ENCODE peak calls at places on chromosomes 7 and 10, in four cellular contexts. F is T-helper 9 cell, S is mesothelial cell of epicardium, J is retina. Q is an unnamed sample.

GRCh38 chr10:80184291-80184690 is 21.0 kb downstream of the ANXA11 start:
- DNase-seq in F (no peak), S (no peak), J (no peak), Q (no peak)

GRCh38 chr7:99270702-99271101 is 1.9 kb upstream of the MYH16 start:
- DNase-seq in F (no peak), S (no peak), J (no peak), Q (no peak)

GRCh38 chr10:14605231-14605925 is 169.3 kb downstream of the FAM107B start:
- DNase-seq in F (no peak), S (no peak), J (no peak), Q (no peak)

GRCh38 chr7:81064446-81064845 is 145.6 kb upstream of the SEMA3C start:
- DNase-seq in F (no peak), S (no peak), J (peak), Q (no peak)

GRCh38 chr10:93456480-93456879 is 25.7 kb downstream of the MYOF start:
- DNase-seq in F (no peak), S (no peak), J (no peak), Q (no peak)

GRCh38 chr10:120012566-120012965 is 120.0 kb downstream of the SEC23IP start:
- DNase-seq in F (no peak), S (no peak), J (no peak), Q (no peak)

GRCh38 chr7:13850185-13850752 is 139.2 kb downstream of the ETV1 start:
- DNase-seq in F (peak), S (no peak), J (no peak), Q (peak)

GRCh38 chr7:148772297-148773089 is 73.8 kb downstream of the CUL1 start:
- DNase-seq in F (no peak), S (no peak), J (peak), Q (no peak)

GRCh38 chr7:72751978-72752377 is 76.0 kb downstream of the TYW1B start:
- DNase-seq in F (no peak), S (no peak), J (peak), Q (no peak)

GRCh38 chr7:130918129-130919052 is 184.4 kb upstream of the KLF14 start:
- DNase-seq in F (no peak), S (no peak), J (no peak), Q (no peak)

GRCh38 chr7:99375070-99375807 is 709 bp downstream of the ARPC1B start:
- DNase-seq in F (peak), S (no peak), J (peak), Q (peak)

GRCh38 chr10:123854498-123854897 is 37.1 kb downstream of the CPXM2 start:
- DNase-seq in F (no peak), S (no peak), J (no peak), Q (no peak)